ENCODE peak calls at places on chromosomes 6 and 20, in seven cellular contexts. L, E, F, I, A, K and S are unnamed samples.
A peak's percentile ranks its signal among the peaks of the same experiment; 100 is the strongest.

GRCh38 chr6:3838992-3839867 is 9.9 kb upstream of the FAM50B start:
- DNase-seq in L (no peak), E (no peak), F (peak; percentile 95), I (no peak), A (no peak), K (no peak), S (no peak)

GRCh38 chr6:158031445-158032353 is 50.0 kb downstream of the SYNJ2 start:
- DNase-seq in L (no peak), E (peak; percentile 40), F (no peak), I (no peak), A (peak; percentile 74), K (peak; percentile 66), S (peak; percentile 70)

GRCh38 chr6:155492061-155492735 is 36.6 kb upstream of the NOX3 start:
- DNase-seq in L (no peak), E (no peak), F (no peak), I (no peak), A (no peak), K (no peak), S (no peak)

GRCh38 chr6:34888874-34889555 is at the start of gene ANKS1A:
- DNase-seq in L (peak; percentile 95), E (peak; percentile 94), F (peak; percentile 76), I (peak; percentile 88), A (peak; percentile 92), K (peak; percentile 95), S (peak; percentile 90)

GRCh38 chr20:47343007-47343472 is 13.5 kb downstream of the ZMYND8 start:
- DNase-seq in L (no peak), E (no peak), F (no peak), I (no peak), A (no peak), K (no peak), S (no peak)

GRCh38 chr6:163661271-163661671 is 246.8 kb downstream of the QKI start:
- DNase-seq in L (peak; percentile 70), E (no peak), F (no peak), I (no peak), A (no peak), K (no peak), S (peak; percentile 34)

GRCh38 chr6:45421700-45422540 is 44.2 kb upstream of the SUPT3H start:
- DNase-seq in L (no peak), E (peak; percentile 66), F (peak; percentile 16), I (no peak), A (peak; percentile 78), K (peak; percentile 60), S (peak; percentile 92)

GRCh38 chr6:129309154-129309553 is 400.8 kb downstream of the ARHGAP18 start:
- DNase-seq in L (no peak), E (no peak), F (no peak), I (no peak), A (no peak), K (no peak), S (no peak)

GRCh38 chr20:64104667-64105451 is 2.5 kb downstream of the NPBWR2 start:
- DNase-seq in L (no peak), E (peak; percentile 1), F (no peak), I (no peak), A (peak; percentile 50), K (no peak), S (peak; percentile 12)

GRCh38 chr6:111890981-111891380 is 17.7 kb upstream of the FYN start:
- DNase-seq in L (no peak), E (no peak), F (no peak), I (no peak), A (no peak), K (no peak), S (no peak)

GRCh38 chr6:154166140-154166539 is 127.1 kb downstream of the OPRM1 start:
- DNase-seq in L (no peak), E (no peak), F (no peak), I (no peak), A (no peak), K (peak; percentile 20), S (peak; percentile 50)

GRCh38 chr6:138692058-138692977 is 81.3 kb upstream of the CCDC28A start:
- DNase-seq in L (peak; percentile 93), E (peak; percentile 76), F (peak; percentile 30), I (peak; percentile 64), A (peak; percentile 85), K (peak; percentile 88), S (peak; percentile 96)

GRCh38 chr6:111990214-111990613 is 63.7 kb upstream of the CCN6 start:
- DNase-seq in L (no peak), E (no peak), F (no peak), I (no peak), A (no peak), K (no peak), S (no peak)

GRCh38 chr6:3809982-3810381 is 39.2 kb upstream of the FAM50B start:
- DNase-seq in L (no peak), E (no peak), F (no peak), I (no peak), A (no peak), K (no peak), S (no peak)

GRCh38 chr6:124964764-124965105 is 2.5 kb downstream of the RNF217 start:
- DNase-seq in L (no peak), E (no peak), F (no peak), I (no peak), A (no peak), K (no peak), S (no peak)

GRCh38 chr6:75524322-75524972 is 30.8 kb upstream of the FILIP1 start:
- DNase-seq in L (no peak), E (no peak), F (peak; percentile 95), I (no peak), A (no peak), K (no peak), S (no peak)

GRCh38 chr6:38517005-38517404 is 122.7 kb downstream of the BTBD9 start:
- DNase-seq in L (no peak), E (no peak), F (peak; percentile 36), I (no peak), A (no peak), K (no peak), S (no peak)

GRCh38 chr6:11242709-11243108 is 10.2 kb upstream of the NEDD9 start:
- DNase-seq in L (no peak), E (no peak), F (no peak), I (no peak), A (no peak), K (no peak), S (no peak)

DNA sequence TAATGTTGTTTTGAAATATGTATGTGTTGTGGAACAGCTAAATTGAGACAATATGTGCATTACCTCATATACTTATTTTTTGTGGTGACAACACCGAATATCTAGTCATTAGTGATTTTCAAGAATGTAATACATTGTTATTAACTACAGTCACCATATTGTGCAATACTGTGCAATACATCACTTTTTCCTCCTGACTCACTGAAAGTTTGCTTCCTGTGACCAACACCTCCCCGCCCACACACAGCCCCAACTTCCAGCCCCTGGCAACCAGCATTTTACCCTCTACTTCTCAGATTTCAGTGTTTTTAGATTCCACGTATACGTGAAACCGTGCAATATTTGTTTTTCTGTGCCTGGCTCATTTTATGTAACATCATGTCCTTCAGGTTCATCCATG is 627.9 kb downstream of the PRKN start:
- DNase-seq in L (no peak), E (no peak), F (peak; percentile 42), I (no peak), A (no peak), K (no peak), S (no peak)
- TF ChIP-seq POLR2AphosphoS5 in L (no peak), E (no peak), F (no peak), I (no peak), A (no peak), K (no peak), S (no peak)

GRCh38 chr6:50722829-50723562 is 9.7 kb downstream of the TFAP2D start:
- DNase-seq in L (no peak), E (no peak), F (no peak), I (no peak), A (no peak), K (no peak), S (no peak)

GRCh38 chr6:50721978-50722377 is 8.7 kb downstream of the TFAP2D start:
- DNase-seq in L (no peak), E (no peak), F (no peak), I (no peak), A (no peak), K (no peak), S (no peak)

GRCh38 chr6:50718566-50718965 is 5.2 kb downstream of the TFAP2D start:
- DNase-seq in L (no peak), E (no peak), F (no peak), I (no peak), A (no peak), K (no peak), S (no peak)

GRCh38 chr6:50720623-50721022 is 7.3 kb downstream of the TFAP2D start:
- DNase-seq in L (no peak), E (no peak), F (no peak), I (no peak), A (no peak), K (peak; percentile 30), S (no peak)

GRCh38 chr6:50724381-50725124 is 11.2 kb downstream of the TFAP2D start:
- DNase-seq in L (no peak), E (no peak), F (no peak), I (no peak), A (no peak), K (no peak), S (peak; percentile 59)
- TF ChIP-seq POLR2AphosphoS5 in L (no peak), E (no peak), F (no peak), I (no peak), A (no peak), K (no peak), S (no peak)

GRCh38 chr6:117549606-117550005 is 52.7 kb downstream of the GOPC start:
- DNase-seq in L (no peak), E (no peak), F (no peak), I (no peak), A (no peak), K (no peak), S (no peak)
- TF ChIP-seq POLR2AphosphoS5 in L (no peak), E (no peak), F (no peak), I (no peak), A (no peak), K (no peak), S (no peak)

GRCh38 chr6:110525001-110525400 is 48.6 kb upstream of the SLC22A16 start:
- DNase-seq in L (peak; percentile 81), E (no peak), F (no peak), I (no peak), A (no peak), K (no peak), S (no peak)

GRCh38 chr6:110520992-110521543 is 44.7 kb upstream of the SLC22A16 start:
- DNase-seq in L (peak; percentile 29), E (no peak), F (no peak), I (no peak), A (no peak), K (no peak), S (no peak)

GRCh38 chr6:110524305-110524704 is 47.9 kb upstream of the SLC22A16 start:
- DNase-seq in L (peak; percentile 10), E (no peak), F (no peak), I (no peak), A (no peak), K (no peak), S (no peak)

GRCh38 chr6:110522427-110522826 is 46.0 kb upstream of the SLC22A16 start:
- DNase-seq in L (no peak), E (no peak), F (no peak), I (no peak), A (no peak), K (no peak), S (no peak)

DNA sequence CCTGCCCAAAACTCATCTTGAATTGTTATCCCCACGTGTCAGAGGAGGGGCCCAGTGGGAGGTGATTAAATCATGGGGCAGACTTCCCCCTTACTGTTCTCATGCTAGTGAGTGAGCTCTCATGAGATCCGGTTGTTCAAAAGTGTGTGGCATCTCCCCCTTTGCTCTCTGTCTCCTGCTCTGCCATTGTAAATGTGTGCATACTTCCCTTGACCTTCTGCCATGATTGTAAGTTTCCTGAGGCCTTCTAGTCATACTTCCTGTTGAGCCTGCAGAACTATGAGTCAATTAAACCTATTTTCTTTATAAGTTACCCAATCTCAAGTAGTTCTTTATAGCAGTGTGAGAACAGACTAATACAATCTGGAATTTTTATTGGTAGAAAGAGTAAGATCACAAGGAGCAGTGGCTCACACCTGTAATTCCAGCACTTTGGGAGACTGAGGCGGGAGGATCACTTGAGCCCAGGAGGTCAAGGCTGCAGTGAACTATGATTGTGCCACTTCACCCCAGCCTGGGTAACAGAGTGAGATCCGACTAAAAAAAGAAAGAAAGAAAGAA is 47.1 kb upstream of the SLC22A16 start:
- DNase-seq in L (peak; percentile 29), E (no peak), F (no peak), I (no peak), A (no peak), K (no peak), S (no peak)
- TF ChIP-seq POLR2AphosphoS5 in L (no peak), E (no peak), F (no peak), I (no peak), A (no peak), K (no peak), S (no peak)